ENCODE peak calls at places on chromosomes 12 and 14, in six cellular contexts. One of them, this sample, is unnamed.

GRCh38 chr12:113735146-113735545 is 231.0 kb downstream of the RBM19 start:
- DNase-seq in MM.1S: no peak
- DNase-seq in GM13977: no peak
- DNase-seq in pancreas: no peak
- DNase-seq in lower leg skin: no peak
- DNase-seq in astrocyte of the spinal cord: no peak
- DNase-seq in this sample: no peak

GRCh38 chr14:36426836-36427235 is 93.2 kb downstream of the NKX2-1 start:
- DNase-seq in GM13977: no peak
- DNase-seq in MM.1S: no peak
- DNase-seq in pancreas: no peak
- DNase-seq in lower leg skin: no peak
- DNase-seq in astrocyte of the spinal cord: no peak
- DNase-seq in this sample: no peak

GRCh38 chr14:71290301-71290700 is 383.0 kb downstream of the PCNX1 start:
- DNase-seq in MM.1S: no peak
- DNase-seq in lower leg skin: no peak
- DNase-seq in astrocyte of the spinal cord: peak; percentile 30
- DNase-seq in pancreas: no peak
- DNase-seq in GM13977: no peak
- DNase-seq in this sample: no peak

GRCh38 chr12:23253191-23253590 is 628.2 kb downstream of the ETNK1 start:
- DNase-seq in GM13977: no peak
- DNase-seq in MM.1S: no peak
- DNase-seq in astrocyte of the spinal cord: no peak
- DNase-seq in pancreas: no peak
- DNase-seq in lower leg skin: no peak
- DNase-seq in this sample: no peak

GRCh38 chr14:72792051-72792788 is 101.7 kb downstream of the DPF3 start:
- DNase-seq in GM13977: no peak
- DNase-seq in pancreas: no peak
- DNase-seq in MM.1S: no peak
- DNase-seq in astrocyte of the spinal cord: no peak
- DNase-seq in lower leg skin: peak; percentile 57
- DNase-seq in this sample: no peak

GRCh38 chr14:80202888-80203562 is 8.3 kb downstream of the DIO2 start:
- DNase-seq in MM.1S: no peak
- DNase-seq in lower leg skin: no peak
- DNase-seq in pancreas: no peak
- DNase-seq in GM13977: peak; percentile 14
- DNase-seq in astrocyte of the spinal cord: no peak
- DNase-seq in this sample: peak; percentile 18

GRCh38 chr12:122848471-122849351 is 13.5 kb downstream of the HIP1R start:
- DNase-seq in astrocyte of the spinal cord: no peak
- DNase-seq in MM.1S: no peak
- DNase-seq in GM13977: no peak
- DNase-seq in pancreas: peak; percentile 41
- DNase-seq in lower leg skin: no peak
- DNase-seq in this sample: no peak

GRCh38 chr14:71236430-71236829 is 329.2 kb downstream of the PCNX1 start:
- DNase-seq in lower leg skin: no peak
- DNase-seq in GM13977: no peak
- DNase-seq in MM.1S: no peak
- DNase-seq in pancreas: no peak
- DNase-seq in astrocyte of the spinal cord: no peak
- DNase-seq in this sample: no peak

GRCh38 chr12:62098131-62098530 is 162.1 kb upstream of the USP15 start:
- DNase-seq in pancreas: no peak
- DNase-seq in astrocyte of the spinal cord: no peak
- DNase-seq in MM.1S: no peak
- DNase-seq in GM13977: no peak
- DNase-seq in lower leg skin: no peak
- DNase-seq in this sample: no peak

GRCh38 chr12:116532428-116532827 is 26.8 kb upstream of the MAP1LC3B2 start:
- DNase-seq in astrocyte of the spinal cord: no peak
- DNase-seq in lower leg skin: no peak
- DNase-seq in pancreas: no peak
- DNase-seq in GM13977: no peak
- DNase-seq in MM.1S: no peak
- DNase-seq in this sample: no peak
- TF ChIP-seq CTCF in astrocyte of the spinal cord: no peak
- TF ChIP-seq CTCF in lower leg skin: no peak
- TF ChIP-seq CTCF in pancreas: no peak
- TF ChIP-seq CTCF in GM13977: no peak
- TF ChIP-seq CTCF in MM.1S: no peak
- TF ChIP-seq CTCF in this sample: no peak

DNA sequence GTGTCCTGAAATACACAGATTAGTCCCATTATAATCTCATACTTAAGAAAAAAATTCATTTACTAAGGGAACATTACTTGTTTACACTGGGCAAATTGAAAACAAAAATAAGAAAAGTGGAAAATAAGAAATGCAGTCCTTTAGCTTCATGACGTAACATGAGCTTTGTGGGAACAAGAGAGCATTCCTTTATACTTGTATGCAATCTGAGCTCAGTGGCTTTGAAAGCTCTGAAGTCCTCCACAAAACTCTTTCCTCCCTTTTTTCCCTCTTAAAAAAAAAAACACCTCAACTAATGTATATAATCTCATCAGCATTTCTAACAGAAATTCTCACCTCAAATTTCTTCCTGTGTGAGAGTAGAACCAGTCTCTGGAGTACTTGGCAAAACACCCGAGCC is 76.9 kb upstream of the OTX2 start:
- DNase-seq in MM.1S: no peak
- DNase-seq in astrocyte of the spinal cord: no peak
- DNase-seq in pancreas: no peak
- DNase-seq in GM13977: no peak
- DNase-seq in lower leg skin: no peak
- DNase-seq in this sample: no peak
- TF ChIP-seq CTCF in MM.1S: no peak
- TF ChIP-seq CTCF in astrocyte of the spinal cord: no peak
- TF ChIP-seq CTCF in pancreas: no peak
- TF ChIP-seq CTCF in GM13977: no peak
- TF ChIP-seq CTCF in lower leg skin: no peak
- TF ChIP-seq CTCF in this sample: no peak

GRCh38 chr12:104177663-104178501 is 37.7 kb upstream of the TXNRD1 start:
- DNase-seq in GM13977: no peak
- DNase-seq in MM.1S: no peak
- DNase-seq in astrocyte of the spinal cord: peak; percentile 95
- DNase-seq in lower leg skin: peak; percentile 94
- DNase-seq in pancreas: no peak
- DNase-seq in this sample: no peak
- TF ChIP-seq CTCF in GM13977: no peak
- TF ChIP-seq CTCF in MM.1S: no peak
- TF ChIP-seq CTCF in astrocyte of the spinal cord: peak; percentile 54
- TF ChIP-seq CTCF in lower leg skin: no peak
- TF ChIP-seq CTCF in pancreas: no peak
- TF ChIP-seq CTCF in this sample: no peak

GRCh38 chr14:31420319-31421081 is at the start of gene HEATR5A:
- DNase-seq in pancreas: peak; percentile 99
- DNase-seq in lower leg skin: peak; percentile 98
- DNase-seq in GM13977: peak; percentile 96
- DNase-seq in MM.1S: peak; percentile 92
- DNase-seq in astrocyte of the spinal cord: peak; percentile 97
- DNase-seq in this sample: peak; percentile 95
- TF ChIP-seq CTCF in pancreas: no peak
- TF ChIP-seq CTCF in lower leg skin: no peak
- TF ChIP-seq CTCF in GM13977: peak; percentile 34
- TF ChIP-seq CTCF in MM.1S: no peak
- TF ChIP-seq CTCF in astrocyte of the spinal cord: peak; percentile 27
- TF ChIP-seq CTCF in this sample: peak; percentile 14

GRCh38 chr14:74618078-74618952 is 6.3 kb upstream of the LTBP2 start:
- DNase-seq in lower leg skin: no peak
- DNase-seq in pancreas: no peak
- DNase-seq in GM13977: no peak
- DNase-seq in astrocyte of the spinal cord: peak; percentile 80
- DNase-seq in MM.1S: no peak
- DNase-seq in this sample: no peak
- TF ChIP-seq CTCF in lower leg skin: no peak
- TF ChIP-seq CTCF in pancreas: no peak
- TF ChIP-seq CTCF in GM13977: no peak
- TF ChIP-seq CTCF in astrocyte of the spinal cord: no peak
- TF ChIP-seq CTCF in MM.1S: no peak
- TF ChIP-seq CTCF in this sample: no peak

DNA sequence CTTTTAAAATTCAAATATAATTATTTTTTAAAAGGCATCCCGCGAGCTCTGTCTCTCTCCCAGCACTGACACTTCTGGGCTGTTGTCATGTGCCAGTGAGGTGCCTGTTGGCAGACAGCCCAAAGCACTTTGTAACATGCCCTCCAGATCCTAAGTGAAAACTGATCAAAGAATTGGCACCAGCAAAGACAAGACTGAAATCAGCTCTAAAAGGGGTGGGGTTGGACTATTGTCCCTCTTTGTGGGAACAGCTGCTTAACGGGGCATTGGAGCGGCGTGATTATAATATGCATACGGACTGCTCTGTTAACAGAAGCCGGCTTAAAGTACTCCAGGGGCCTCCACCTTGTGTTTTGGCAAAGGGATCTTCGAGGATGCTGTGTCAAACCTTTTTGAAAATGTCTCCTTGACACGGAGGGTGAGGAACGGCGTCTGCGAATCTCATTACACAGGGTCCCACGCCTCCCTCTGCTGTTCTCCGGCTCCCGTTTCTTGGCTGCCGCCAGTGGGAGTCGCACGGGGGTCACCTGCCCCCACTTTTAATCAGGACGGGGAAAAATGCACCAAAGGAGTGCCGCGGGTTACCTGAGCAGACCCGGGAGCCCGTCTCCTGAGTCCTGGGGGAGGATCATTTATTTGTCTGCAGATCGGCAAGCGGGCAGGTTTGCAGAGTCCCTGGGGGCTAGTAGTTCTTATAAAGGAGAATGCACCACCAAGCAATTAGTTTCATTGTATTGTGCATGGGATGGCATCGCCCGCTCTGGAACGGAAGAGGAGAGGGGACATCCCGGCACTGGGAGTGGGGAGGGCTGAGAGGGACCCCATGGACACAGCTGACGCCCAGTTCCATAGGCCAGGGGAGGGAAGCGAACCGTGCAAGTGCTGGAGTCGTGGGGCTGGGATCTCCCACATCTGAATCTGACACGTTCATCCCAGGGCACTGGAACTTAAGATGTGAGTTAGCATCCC is 44.3 kb downstream of the SPRING1 start:
- DNase-seq in GM13977: no peak
- DNase-seq in pancreas: no peak
- DNase-seq in lower leg skin: peak; percentile 80
- DNase-seq in MM.1S: no peak
- DNase-seq in astrocyte of the spinal cord: no peak
- DNase-seq in this sample: peak; percentile 19
- TF ChIP-seq CTCF in GM13977: no peak
- TF ChIP-seq CTCF in pancreas: no peak
- TF ChIP-seq CTCF in lower leg skin: no peak
- TF ChIP-seq CTCF in MM.1S: no peak
- TF ChIP-seq CTCF in astrocyte of the spinal cord: peak; percentile 4
- TF ChIP-seq CTCF in this sample: peak; percentile 9